ENCODE peak calls at places on chromosomes 3 and 15, in seven cellular contexts. A is CD8-positive, alpha-beta memory T cell; Q is aorta; B is CD8-positive, alpha-beta T cell; K is H9; Y is foreskin keratinocyte; Z is transverse colon. N is an unnamed sample.

GRCh38 chr3:129569856-129570255 is 26.9 kb downstream of the H1-8 start:
- DNase-seq in A (no peak), Q (no peak), B (no peak), K (no peak), Y (no peak), Z (no peak), N (no peak)

GRCh38 chr3:18538463-18538862 is 113.3 kb upstream of the SATB1 start:
- DNase-seq in A (no peak), Q (no peak), B (no peak), K (no peak), Y (no peak), Z (no peak), N (no peak)

GRCh38 chr15:50493625-50494024 is 52.8 kb downstream of the USP50 start:
- DNase-seq in A (no peak), Q (no peak), B (no peak), K (no peak), Y (no peak), Z (no peak), N (no peak)

GRCh38 chr15:34847598-34847997 is 52.2 kb upstream of the ACTC1 start:
- DNase-seq in A (no peak), Q (no peak), B (no peak), K (no peak), Y (no peak), Z (no peak), N (no peak)

GRCh38 chr3:150921207-150921606 is 16.0 kb upstream of the MINDY4B start:
- DNase-seq in A (no peak), Q (no peak), B (no peak), K (no peak), Y (no peak), Z (no peak), N (no peak)

GRCh38 chr3:110795163-110795562 is 276.5 kb upstream of the NECTIN3 start:
- DNase-seq in A (no peak), Q (no peak), B (no peak), K (no peak), Y (no peak), Z (no peak), N (no peak)

GRCh38 chr3:32337501-32337900 is 54.2 kb upstream of the CMTM7 start:
- DNase-seq in A (no peak), Q (no peak), B (no peak), K (no peak), Y (no peak), Z (no peak), N (no peak)

GRCh38 chr3:13012228-13012691 is 61.0 kb downstream of the IQSEC1 start:
- DNase-seq in A (peak; percentile 44), Q (peak; percentile 89), B (peak; percentile 41), K (no peak), Y (no peak), Z (peak; percentile 80), N (no peak)

DNA sequence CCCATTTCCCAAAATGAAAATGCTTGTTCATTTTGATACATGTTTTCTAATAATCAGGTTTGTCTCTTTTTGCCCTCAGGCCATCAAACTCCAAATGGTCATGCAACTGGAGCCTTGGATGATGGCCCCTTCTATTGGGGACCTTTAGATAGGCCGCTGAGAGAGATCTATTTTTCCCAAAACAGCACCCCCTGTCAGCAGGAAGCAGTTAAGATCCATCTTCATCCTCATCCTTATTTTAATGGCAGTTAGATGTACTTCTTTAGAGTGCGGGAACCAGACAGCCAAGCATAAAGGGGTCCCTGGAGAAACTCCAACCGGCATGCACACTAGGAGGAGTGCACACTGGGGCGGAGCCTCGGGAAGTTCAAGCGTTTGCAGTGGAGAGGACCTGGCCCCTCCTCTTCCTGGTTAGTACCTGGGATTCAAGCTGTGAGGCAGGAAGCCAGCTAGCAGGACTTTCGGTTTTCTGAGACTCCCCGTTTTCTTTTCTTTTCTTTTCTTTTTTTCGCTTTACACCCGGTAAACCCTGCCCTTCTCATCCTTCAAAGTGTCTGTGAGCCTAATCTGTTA is 31.9 kb upstream of the STRIT1 start:
- DNase-seq in A (no peak), Q (no peak), B (no peak), K (peak; percentile 53), Y (no peak), Z (no peak), N (no peak)
- H3K27ac ChIP-seq in A (no peak overlapping the region), Q (no peak overlapping the region), B (no peak overlapping the region), K (no peak overlapping the region), Y (no peak overlapping the region), Z (no peak overlapping the region), N (no peak overlapping the region)

DNA sequence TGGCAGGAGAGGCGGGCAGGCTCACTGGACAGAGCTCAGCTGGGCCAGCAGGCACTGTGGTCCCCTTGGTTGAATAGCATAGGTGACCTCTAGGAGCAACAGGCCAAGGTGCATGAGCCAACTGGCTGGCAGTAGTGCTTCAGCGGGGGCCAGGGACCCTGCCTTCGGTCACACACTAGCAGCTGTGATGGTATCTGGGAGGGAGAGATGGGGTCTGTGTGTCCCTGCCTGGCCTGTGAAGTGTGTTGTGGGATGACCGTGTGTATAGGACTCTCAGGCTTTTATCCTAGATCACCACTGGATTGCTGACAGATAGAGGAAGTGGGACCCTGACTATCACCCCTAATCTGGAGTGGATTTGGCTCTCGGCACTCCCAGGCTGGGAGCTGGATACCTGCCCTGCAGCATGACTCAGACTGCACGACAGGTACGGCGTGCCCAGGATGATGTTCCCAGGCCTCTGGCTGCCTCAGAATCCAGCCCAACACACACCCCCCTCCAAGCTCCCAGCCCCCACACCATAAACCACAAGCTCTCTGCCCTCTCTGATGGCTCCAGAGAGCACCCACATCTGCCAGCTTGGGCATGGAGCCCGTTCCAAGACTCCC is 7.8 kb downstream of the RPS17 start:
- DNase-seq in A (no peak), Q (no peak), B (no peak), K (peak; percentile 28), Y (no peak), Z (no peak), N (no peak)
- H3K27ac ChIP-seq in A (no peak overlapping the region), Q (no peak overlapping the region), B (no peak overlapping the region), K (no peak overlapping the region), Y (no peak overlapping the region), Z (no peak overlapping the region), N (no peak overlapping the region)

GRCh38 chr15:36924076-36924475 is 176.3 kb downstream of the MEIS2 start:
- DNase-seq in A (no peak), Q (no peak), B (no peak), K (no peak), Y (no peak), Z (no peak), N (no peak)

GRCh38 chr15:36925671-36926421 is 174.5 kb downstream of the MEIS2 start:
- DNase-seq in A (no peak), Q (no peak), B (no peak), K (no peak), Y (no peak), Z (no peak), N (no peak)

GRCh38 chr15:36926422-36926815 is 173.9 kb downstream of the MEIS2 start:
- DNase-seq in A (no peak), Q (no peak), B (no peak), K (no peak), Y (no peak), Z (no peak), N (no peak)

GRCh38 chr15:36917411-36918267 is 182.7 kb downstream of the MEIS2 start:
- DNase-seq in A (no peak), Q (no peak), B (no peak), K (no peak), Y (no peak), Z (no peak), N (no peak)

DNA sequence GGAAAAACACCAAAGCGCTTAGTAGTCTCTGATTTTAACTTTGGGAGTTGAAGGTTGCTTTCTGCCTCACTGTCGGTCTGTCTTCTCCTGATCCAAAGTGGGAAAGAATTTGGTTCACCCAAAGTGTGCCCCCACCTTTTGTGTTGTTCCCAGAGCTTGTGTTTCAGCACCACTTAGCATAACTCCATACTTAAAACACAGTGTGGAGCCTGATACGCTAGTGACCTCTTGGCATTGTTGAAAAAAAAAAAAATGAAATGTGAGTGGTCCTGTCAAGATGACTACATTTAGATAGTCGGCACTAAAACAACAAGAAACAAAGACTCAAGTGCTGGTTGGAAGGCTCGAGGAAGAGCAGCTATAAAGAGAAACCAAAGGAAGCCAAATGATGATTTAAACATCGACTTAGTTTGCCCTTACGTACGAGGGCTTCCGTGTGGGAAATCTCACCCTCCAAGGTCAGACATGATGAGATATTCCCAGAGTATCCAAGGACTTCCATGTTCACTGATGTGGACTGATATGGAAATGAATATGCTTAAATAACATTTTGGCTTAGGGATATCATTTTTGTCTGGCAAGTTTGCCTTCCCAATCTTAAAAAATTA is 178.8 kb downstream of the MEIS2 start:
- DNase-seq in A (no peak), Q (no peak), B (no peak), K (no peak), Y (no peak), Z (no peak), N (no peak)
- H3K27ac ChIP-seq in A (no peak overlapping the region), Q (no peak overlapping the region), B (no peak overlapping the region), K (no peak overlapping the region), Y (no peak overlapping the region), Z (no peak overlapping the region), N (no peak overlapping the region)

DNA sequence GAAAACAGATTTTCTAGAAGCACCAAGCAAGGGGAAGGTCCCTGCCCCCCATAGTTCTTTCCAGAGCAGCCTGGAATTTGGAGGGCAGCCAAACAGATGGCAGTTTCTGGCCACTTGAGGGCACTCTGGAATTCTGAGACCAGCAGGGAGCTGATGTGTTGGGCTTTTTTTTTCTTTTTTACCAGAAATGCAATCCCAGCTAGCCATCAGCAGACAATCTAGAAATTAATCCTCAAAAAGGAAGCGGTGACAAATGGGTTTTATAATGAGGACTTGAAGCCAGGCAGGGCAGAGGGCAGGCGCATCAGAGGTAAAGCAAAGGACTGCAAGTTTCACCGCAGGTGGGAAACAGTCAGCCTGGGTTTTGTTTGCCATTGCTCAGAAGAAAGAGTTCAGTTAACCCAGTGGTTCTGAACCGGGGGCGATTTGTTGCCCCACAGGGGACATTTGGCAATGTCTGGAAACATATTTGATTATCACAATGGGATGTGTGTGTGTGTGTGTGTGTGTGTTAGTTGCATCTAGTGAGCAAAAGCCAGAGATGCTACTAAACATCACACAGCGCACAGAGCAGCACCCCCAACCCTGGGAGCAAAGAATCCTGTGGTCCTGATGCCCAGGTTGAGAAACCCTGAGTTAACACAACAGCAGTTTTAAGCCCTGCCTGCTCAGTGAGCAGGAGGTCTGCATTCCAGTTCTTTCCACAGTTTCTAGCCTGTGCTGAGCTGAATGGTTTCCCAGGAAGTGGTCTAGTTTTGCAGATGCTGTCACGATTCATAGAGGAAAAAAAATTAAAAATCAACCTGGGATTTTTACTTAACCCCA is 170.8 kb upstream of the PROK2 start:
- DNase-seq in A (no peak), Q (peak; percentile 87), B (no peak), K (peak; percentile 72), Y (no peak), Z (peak; percentile 71), N (no peak)
- H3K27ac ChIP-seq in A (no peak overlapping the region), Q (no peak overlapping the region), B (no peak overlapping the region), K (no peak overlapping the region), Y (no peak overlapping the region), Z (no peak overlapping the region), N (no peak overlapping the region)